ENCODE peak calls at places on chromosomes 11 and 22, in nine cellular contexts. G, C, R, D, H, S, E, L and U are unnamed samples.

GRCh38 chr11:128502736-128503135 is 84.6 kb downstream of the ETS1 start:
- DNase-seq in R (no peak), E (no peak), C (no peak), L (no peak), S (no peak), H (no peak), D (no peak), G (no peak), U (no peak)

GRCh38 chr11:69007978-69008381 is 5.1 kb downstream of the MRGPRF start:
- DNase-seq in L (no peak), R (peak; percentile 65), D (peak; percentile 43), C (no peak), H (no peak), S (no peak), G (peak; percentile 57), E (no peak), U (no peak)

GRCh38 chr11:130523609-130524008 is 75.2 kb downstream of the ADAMTS15 start:
- DNase-seq in S (no peak), E (no peak), L (no peak), C (no peak), G (no peak), H (no peak), R (peak; percentile 77), D (no peak), U (no peak)

GRCh38 chr11:74932169-74932568 is 16.7 kb downstream of the XRRA1 start:
- DNase-seq in R (no peak), S (no peak), L (no peak), G (no peak), H (no peak), D (no peak), C (no peak), E (no peak), U (no peak)

GRCh38 chr11:69012092-69013008 is 696 bp downstream of the MRGPRF start:
- DNase-seq in H (no peak), C (no peak), S (no peak), G (no peak), L (peak; percentile 41), E (no peak), R (peak; percentile 87), D (peak; percentile 52), U (no peak)

GRCh38 chr22:31754813-31755212 is 994 bp downstream of the DEPDC5 start:
- DNase-seq in H (no peak), E (no peak), C (no peak), R (no peak), G (no peak), D (no peak), S (no peak), L (no peak), U (no peak)

GRCh38 chr22:26894766-26895485 is 237.5 kb downstream of the MIAT start:
- DNase-seq in R (no peak), D (no peak), H (no peak), S (no peak), G (no peak), L (no peak), E (peak; percentile 4), C (no peak), U (peak; percentile 16)

GRCh38 chr22:32848226-32848625 is 46.7 kb downstream of the TIMP3 start:
- DNase-seq in C (no peak), S (no peak), R (no peak), L (no peak), E (no peak), H (no peak), G (no peak), D (no peak), U (no peak)

GRCh38 chr11:76302707-76303395 is 78.1 kb downstream of the THAP12 start:
- DNase-seq in E (no peak), H (no peak), G (no peak), D (no peak), C (no peak), S (no peak), R (no peak), L (no peak), U (no peak)

GRCh38 chr11:114273890-114274635 is 22.1 kb upstream of the NNMT start:
- DNase-seq in S (no peak), D (no peak), G (no peak), C (no peak), E (no peak), L (no peak), R (no peak), H (no peak), U (peak; percentile 49)

GRCh38 chr11:22711212-22711770 is 44.9 kb downstream of the GAS2 start:
- DNase-seq in L (no peak), D (no peak), G (no peak), S (no peak), E (no peak), R (no peak), H (no peak), C (peak; percentile 44), U (no peak)

GRCh38 chr22:38172016-38172431 is 9.6 kb downstream of the PLA2G6 start:
- DNase-seq in C (no peak), R (peak; percentile 58), L (no peak), D (no peak), H (no peak), E (no peak), G (peak; percentile 48), S (no peak), U (no peak)

GRCh38 chr11:27412192-27412691 is 49.2 kb upstream of the CCDC34 start:
- DNase-seq in S (no peak), E (no peak), L (no peak), G (no peak), R (no peak), H (no peak), D (no peak), C (no peak), U (no peak)

GRCh38 chr11:12377824-12378593 is 638 bp downstream of the PARVA start:
- DNase-seq in E (peak; percentile 75), L (peak; percentile 93), G (peak; percentile 80), C (peak; percentile 58), H (no peak), S (peak; percentile 24), D (no peak), R (peak; percentile 94), U (no peak)

GRCh38 chr11:59216654-59217640 is 4.2 kb upstream of the MPEG1 start:
- DNase-seq in L (no peak), D (peak; percentile 80), G (no peak), C (no peak), E (no peak), H (peak; percentile 99), S (no peak), R (peak; percentile 79), U (no peak)

GRCh38 chr11:13135385-13136271 is 126.5 kb downstream of the RASSF10 start:
- DNase-seq in G (no peak), E (no peak), H (no peak), R (no peak), S (no peak), D (no peak), C (no peak), L (no peak), U (no peak)

GRCh38 chr11:70381872-70382842 is 16.2 kb upstream of the CTTN start:
- DNase-seq in R (peak; percentile 56), G (no peak), S (peak; percentile 60), H (no peak), D (no peak), L (no peak), E (no peak), C (no peak), U (no peak)

GRCh38 chr11:64340671-64341335 is 799 bp downstream of the CCDC88B start:
- DNase-seq in D (peak; percentile 96), E (no peak), L (peak; percentile 81), R (no peak), S (peak; percentile 83), G (no peak), H (no peak), C (no peak), U (no peak)
- TF ChIP-seq POLR2AphosphoS5 in D (no peak), E (no peak), L (no peak), R (no peak), S (no peak), G (no peak), H (peak; percentile 34), C (no peak), U (no peak)

DNA sequence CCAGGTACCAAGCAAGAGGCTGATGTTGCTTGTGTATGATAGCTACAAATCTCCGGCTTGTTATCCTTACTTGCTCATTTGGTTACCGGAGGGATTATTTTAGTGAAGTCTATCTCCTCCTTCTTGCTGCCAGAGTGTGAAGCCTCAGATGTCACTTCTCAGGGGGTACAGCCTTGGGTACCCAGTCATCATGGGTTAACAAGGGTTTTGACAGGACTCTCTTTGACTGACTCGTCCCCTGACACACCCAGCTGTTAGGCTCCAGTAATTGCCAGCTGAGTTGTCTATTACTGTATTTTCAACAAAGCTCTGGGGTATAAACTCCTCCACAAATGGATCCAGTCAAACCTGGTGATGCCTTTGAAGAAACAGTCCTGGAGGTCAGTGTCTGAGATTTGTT is 11.9 kb upstream of the PELI3 start:
- DNase-seq in D (no peak), H (no peak), L (no peak), S (no peak), G (no peak), C (no peak), E (no peak), R (no peak), U (no peak)
- H3K27ac ChIP-seq in D (no peak overlapping the region), H (no peak overlapping the region), L (no peak overlapping the region), S (no peak overlapping the region), G (no peak overlapping the region), C (no peak overlapping the region), E (no peak overlapping the region), R (no peak overlapping the region), U (no peak overlapping the region)

DNA sequence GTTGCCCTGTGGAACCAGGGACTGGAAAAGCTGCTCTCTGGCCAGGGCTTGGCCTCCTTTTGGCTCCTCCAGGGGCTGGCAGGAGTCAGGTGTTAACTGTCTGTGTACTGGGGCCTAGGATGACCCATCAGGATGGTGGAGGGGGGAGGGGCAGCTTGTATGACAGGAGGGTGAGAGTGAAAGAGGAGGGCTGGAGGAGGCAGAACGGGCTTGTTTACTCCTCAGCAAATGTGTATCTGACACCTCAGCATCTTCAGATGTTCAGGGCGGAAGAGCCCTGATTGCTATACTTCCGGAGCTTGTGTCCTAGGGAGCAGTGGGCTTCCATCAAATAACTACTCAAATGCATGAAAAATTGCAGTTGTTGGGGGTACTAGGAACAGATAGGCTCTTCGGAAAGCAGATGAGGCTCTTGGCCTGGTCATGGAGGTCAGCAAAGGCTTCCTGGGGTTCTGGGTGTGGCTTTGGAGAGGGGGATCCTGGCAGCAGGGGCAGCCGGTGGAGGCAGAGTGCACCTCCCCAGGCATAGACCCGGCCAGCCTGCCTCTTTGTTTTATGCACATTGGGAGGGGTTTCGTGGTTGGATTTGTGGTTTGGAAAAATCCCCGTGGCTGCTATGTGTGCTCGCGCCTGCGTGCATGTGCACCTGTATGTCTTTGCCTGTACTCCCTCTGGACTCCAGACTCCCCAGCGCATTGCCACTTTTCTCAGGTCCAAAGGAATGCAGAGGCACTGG is 31.2 kb downstream of the CD82 start:
- DNase-seq in S (no peak), C (no peak), G (no peak), R (no peak), L (no peak), H (peak; percentile 84), E (no peak), D (no peak), U (no peak)
- TF ChIP-seq POLR2AphosphoS5 in S (no peak), C (no peak), G (no peak), R (no peak), L (no peak), H (no peak), E (no peak), D (peak; percentile 8), U (no peak)

DNA sequence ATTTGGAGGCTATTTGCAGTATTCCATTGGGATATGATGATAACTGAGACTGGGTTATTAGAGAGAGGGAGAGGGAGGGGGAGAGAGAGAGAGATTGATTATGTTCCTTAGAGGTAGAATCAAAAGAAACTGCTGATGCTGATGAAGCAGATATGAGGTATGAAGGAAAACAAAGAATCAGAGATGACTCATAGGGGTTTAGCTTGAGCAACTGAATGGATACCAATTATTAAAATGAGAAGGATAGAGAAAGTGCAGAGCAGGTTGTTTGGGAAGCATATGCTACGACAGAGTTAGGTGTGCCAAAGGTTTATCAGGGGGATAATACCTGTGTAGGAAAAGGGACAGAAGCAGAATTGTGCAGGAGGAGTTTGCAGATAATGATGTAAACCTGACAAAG is 12.7 kb upstream of the NUCB2 start:
- DNase-seq in G (no peak), E (no peak), R (no peak), C (no peak), H (no peak), L (no peak), S (no peak), D (no peak), U (no peak)
- H3K27ac ChIP-seq in G (no peak overlapping the region), E (no peak overlapping the region), R (no peak overlapping the region), C (no peak overlapping the region), H (no peak overlapping the region), L (no peak overlapping the region), S (no peak overlapping the region), D (no peak overlapping the region), U (no peak overlapping the region)